ENCODE peak calls at places on chromosome 1, in five cellular contexts. One of them, this sample, is unnamed.

GRCh38 chr1:154865442-154866256 is 4.4 kb downstream of the KCNN3 start:
- DNase-seq in K562: no peak
- DNase-seq in A549: no peak
- DNase-seq in GM12878: no peak
- DNase-seq in HepG2: no peak
- DNase-seq in this sample: no peak

GRCh38 chr1:34684246-34684645 is 70.6 kb upstream of the GJB5 start:
- DNase-seq in K562: no peak
- DNase-seq in A549: no peak
- DNase-seq in GM12878: no peak
- DNase-seq in HepG2: no peak
- DNase-seq in this sample: peak; percentile 74

GRCh38 chr1:152111515-152111968 is 3.7 kb downstream of the TCHH start:
- DNase-seq in K562: no peak
- DNase-seq in A549: no peak
- DNase-seq in GM12878: no peak
- DNase-seq in HepG2: no peak
- DNase-seq in this sample: peak; percentile 77

GRCh38 chr1:109864063-109864822 is 46.4 kb upstream of the CSF1 start:
- DNase-seq in K562: peak; percentile 42
- DNase-seq in A549: no peak
- DNase-seq in GM12878: no peak
- DNase-seq in HepG2: no peak
- DNase-seq in this sample: peak; percentile 33

GRCh38 chr1:197272791-197273190 is 4.7 kb downstream of the CRB1 start:
- DNase-seq in K562: no peak
- DNase-seq in A549: no peak
- DNase-seq in GM12878: no peak
- DNase-seq in HepG2: no peak
- DNase-seq in this sample: no peak

GRCh38 chr1:110783292-110783918 is 89.5 kb upstream of the CD53 start:
- DNase-seq in K562: peak; percentile 72
- DNase-seq in A549: peak; percentile 43
- DNase-seq in GM12878: no peak
- DNase-seq in HepG2: peak; percentile 47
- DNase-seq in this sample: peak; percentile 72

GRCh38 chr1:241934843-241935242 is 22.7 kb upstream of the BECN2 start:
- DNase-seq in K562: no peak
- DNase-seq in A549: no peak
- DNase-seq in GM12878: no peak
- DNase-seq in HepG2: no peak
- DNase-seq in this sample: no peak

GRCh38 chr1:101976161-101976560 is 20.6 kb downstream of the OLFM3 start:
- DNase-seq in K562: no peak
- DNase-seq in A549: no peak
- DNase-seq in GM12878: no peak
- DNase-seq in HepG2: no peak
- DNase-seq in this sample: no peak

GRCh38 chr1:240691521-240692338 is 79.8 kb upstream of the GREM2 start:
- DNase-seq in K562: no peak
- DNase-seq in A549: peak; percentile 26
- DNase-seq in GM12878: no peak
- DNase-seq in HepG2: peak; percentile 5
- DNase-seq in this sample: peak; percentile 80
- TF ChIP-seq CTCF in K562: peak; percentile 27
- TF ChIP-seq CTCF in A549: peak; percentile 68
- TF ChIP-seq CTCF in GM12878: peak; percentile 25
- TF ChIP-seq CTCF in HepG2: peak; percentile 82
- TF ChIP-seq CTCF in this sample: peak; percentile 95

GRCh38 chr1:208775841-208776240 is 531.7 kb upstream of the PLXNA2 start:
- DNase-seq in K562: no peak
- DNase-seq in A549: no peak
- DNase-seq in GM12878: no peak
- DNase-seq in HepG2: no peak
- DNase-seq in this sample: no peak

GRCh38 chr1:208778417-208778816 is 534.2 kb upstream of the PLXNA2 start:
- DNase-seq in K562: no peak
- DNase-seq in A549: no peak
- DNase-seq in GM12878: no peak
- DNase-seq in HepG2: no peak
- DNase-seq in this sample: no peak

DNA sequence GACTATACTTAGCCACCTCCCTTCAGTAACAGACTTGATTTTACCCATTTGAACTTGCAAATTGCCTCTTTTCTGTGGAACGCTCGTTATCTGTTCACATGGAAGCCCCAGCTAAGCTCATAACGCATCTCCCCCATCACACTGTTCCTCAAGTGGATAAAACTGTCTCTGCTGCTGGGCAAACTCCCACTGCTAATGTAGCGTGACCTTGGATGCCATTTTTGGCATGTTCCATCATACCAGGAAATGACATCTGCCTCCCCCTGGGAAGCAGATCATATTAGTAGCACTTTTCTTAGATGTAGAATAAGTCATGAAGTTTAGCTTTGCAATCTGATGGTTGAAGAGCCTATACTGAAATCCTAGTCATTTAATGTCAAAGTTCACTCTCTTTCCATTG is 528.7 kb upstream of the PLXNA2 start:
- DNase-seq in K562: no peak
- DNase-seq in A549: no peak
- DNase-seq in GM12878: no peak
- DNase-seq in HepG2: no peak
- DNase-seq in this sample: no peak
- TF ChIP-seq JUNB in K562: no peak
- TF ChIP-seq JUNB in A549: no peak
- TF ChIP-seq JUNB in GM12878: no peak
- TF ChIP-seq JUNB in HepG2: no peak
- TF ChIP-seq JUNB in this sample: no peak

GRCh38 chr1:206504363-206504713 is 3.0 kb upstream of the RASSF5 start:
- DNase-seq in K562: no peak
- DNase-seq in A549: no peak
- DNase-seq in GM12878: no peak
- DNase-seq in HepG2: no peak
- DNase-seq in this sample: no peak
- H3K4me1 ChIP-seq in K562: peaks cover 52% of the 10 kb centered on the region
- H3K4me1 ChIP-seq in A549: peaks cover 26% of the 10 kb centered on the region
- H3K4me1 ChIP-seq in GM12878: peaks cover 41% of the 10 kb centered on the region
- H3K4me1 ChIP-seq in HepG2: peaks cover 37% of the 10 kb centered on the region
- H3K4me1 ChIP-seq in this sample: peaks cover 8% of the 10 kb centered on the region

GRCh38 chr1:229843627-229844238 is 217.7 kb downstream of the URB2 start:
- DNase-seq in K562: peak; percentile 26
- DNase-seq in A549: peak; percentile 44
- DNase-seq in GM12878: no peak
- DNase-seq in HepG2: peak; percentile 3
- DNase-seq in this sample: no peak
- TF ChIP-seq CTCF in K562: peak; percentile 52
- TF ChIP-seq CTCF in A549: no peak
- TF ChIP-seq CTCF in GM12878: peak; percentile 22
- TF ChIP-seq CTCF in HepG2: peak; percentile 54
- TF ChIP-seq CTCF in this sample: no peak

DNA sequence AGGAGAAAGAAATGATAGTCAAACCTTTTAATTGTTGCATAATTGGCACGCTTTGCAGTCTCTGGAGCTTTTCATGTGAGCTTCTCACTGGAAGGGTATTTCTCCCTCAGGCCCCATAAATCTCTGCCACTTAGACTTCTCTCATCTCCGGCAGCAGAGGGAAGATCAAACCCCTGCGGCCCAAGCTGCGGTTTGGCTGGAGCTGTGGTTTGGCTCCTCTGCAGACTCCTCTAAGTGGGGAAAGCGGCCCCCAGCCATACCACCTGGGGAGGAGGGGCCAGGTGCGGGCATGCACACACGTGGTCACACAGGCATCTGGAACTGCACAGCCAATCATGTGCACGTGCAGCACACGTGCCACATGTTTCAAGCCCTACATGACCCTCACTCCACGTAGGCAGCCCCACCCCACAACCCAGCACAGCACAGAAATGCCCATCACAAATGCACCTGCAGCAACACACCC is 58.3 kb downstream of the UBE2T start:
- DNase-seq in K562: no peak
- DNase-seq in A549: peak; percentile 28
- DNase-seq in GM12878: no peak
- DNase-seq in HepG2: no peak
- DNase-seq in this sample: no peak
- TF ChIP-seq JUNB in K562: no peak
- TF ChIP-seq JUNB in A549: no peak
- TF ChIP-seq JUNB in GM12878: no peak
- TF ChIP-seq JUNB in HepG2: no peak
- TF ChIP-seq JUNB in this sample: no peak

DNA sequence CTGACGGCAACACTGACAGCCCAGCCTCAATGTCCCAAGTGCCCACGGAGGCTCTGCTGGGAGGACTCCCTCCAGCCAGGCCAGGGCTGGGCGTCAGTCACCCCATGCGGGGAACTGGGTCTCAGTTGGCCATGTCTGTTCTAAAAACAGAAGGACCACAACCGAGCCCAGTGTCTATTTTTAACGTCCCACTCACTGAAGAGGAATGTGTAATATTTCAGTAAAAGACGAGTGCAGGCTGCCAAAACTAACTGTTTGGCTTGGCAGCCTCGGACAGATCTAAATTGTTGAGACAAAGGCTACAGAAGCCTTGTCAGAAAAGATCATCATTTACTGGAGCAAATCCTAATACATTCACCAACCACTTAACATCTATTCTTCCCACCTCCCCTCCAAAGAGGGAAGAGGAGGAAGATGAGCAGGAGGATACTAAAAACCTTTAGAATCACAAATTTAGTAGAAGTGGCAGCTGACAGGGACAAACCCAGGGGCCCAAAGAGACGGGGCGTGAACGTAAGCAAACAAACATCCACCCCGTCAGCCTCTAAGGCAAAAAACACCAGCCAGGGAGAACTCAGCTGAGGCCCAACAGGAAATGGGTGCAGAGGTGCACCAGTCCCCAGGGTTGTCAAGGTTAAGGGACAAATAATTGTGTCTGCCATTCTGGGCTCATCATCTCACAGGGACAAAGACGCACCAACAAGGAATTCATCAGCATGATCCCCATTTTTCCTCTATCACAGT is 18.7 kb downstream of the C1orf198 start:
- DNase-seq in K562: no peak
- DNase-seq in A549: no peak
- DNase-seq in GM12878: no peak
- DNase-seq in HepG2: no peak
- DNase-seq in this sample: no peak
- H3K4me1 ChIP-seq in K562: no peaks in the 10 kb centered on the region
- H3K4me1 ChIP-seq in A549: peaks cover 24% of the 10 kb centered on the region
- H3K4me1 ChIP-seq in GM12878: no peaks in the 10 kb centered on the region
- H3K4me1 ChIP-seq in HepG2: no peaks in the 10 kb centered on the region
- H3K4me1 ChIP-seq in this sample: peaks cover 4% of the 10 kb centered on the region

GRCh38 chr1:54714881-54715492 is 674 bp upstream of the TTC4 start:
- DNase-seq in K562: no peak
- DNase-seq in A549: no peak
- DNase-seq in GM12878: no peak
- DNase-seq in HepG2: no peak
- DNase-seq in this sample: no peak

GRCh38 chr1:54711536-54711935 is 4.1 kb upstream of the TTC4 start:
- DNase-seq in K562: no peak
- DNase-seq in A549: no peak
- DNase-seq in GM12878: no peak
- DNase-seq in HepG2: no peak
- DNase-seq in this sample: no peak

GRCh38 chr1:54710841-54711240 is 4.8 kb upstream of the TTC4 start:
- DNase-seq in K562: no peak
- DNase-seq in A549: no peak
- DNase-seq in GM12878: no peak
- DNase-seq in HepG2: no peak
- DNase-seq in this sample: no peak

GRCh38 chr1:54716299-54717047 is 812 bp downstream of the TTC4 start:
- DNase-seq in K562: peak; percentile 41
- DNase-seq in A549: no peak
- DNase-seq in GM12878: peak; percentile 5
- DNase-seq in HepG2: no peak
- DNase-seq in this sample: no peak

DNA sequence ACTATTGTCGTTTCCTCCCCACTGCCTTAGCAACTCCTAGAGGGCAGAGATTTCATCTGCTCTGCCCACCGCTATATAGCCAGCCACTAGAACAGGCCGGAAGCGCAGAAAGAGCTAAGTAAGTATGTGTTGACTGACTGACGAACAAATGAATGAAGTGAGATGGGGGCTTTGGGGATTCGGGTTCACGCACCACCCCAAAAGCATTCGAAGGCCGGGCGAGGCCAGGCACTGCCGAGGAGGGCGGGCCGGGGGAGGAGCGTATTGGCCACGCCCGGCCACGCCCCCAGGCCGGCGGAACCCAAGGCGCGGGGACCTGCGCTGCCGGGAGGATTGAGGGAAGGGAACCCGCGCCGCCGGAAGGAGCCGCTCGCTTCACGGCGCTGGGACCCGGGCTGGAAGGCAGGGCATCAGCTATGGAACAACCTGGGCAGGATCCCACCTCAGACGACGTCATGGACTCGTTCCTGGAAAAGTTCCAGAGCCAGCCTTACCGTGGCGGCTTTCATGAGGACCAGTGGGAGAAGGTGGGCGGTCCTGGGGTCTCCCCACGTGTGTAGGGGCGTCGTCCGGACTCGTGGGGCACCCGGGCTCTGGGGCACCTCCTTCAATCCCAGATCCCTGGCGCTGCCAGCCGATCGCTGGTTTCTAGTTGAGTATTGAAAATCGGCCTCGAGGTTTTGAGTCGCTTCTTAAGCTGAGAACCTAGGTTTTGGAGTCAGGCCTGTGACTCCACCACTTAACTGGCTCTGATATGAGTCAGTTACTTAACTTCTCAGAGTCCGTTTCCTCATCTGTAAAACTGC is at the start of gene TTC4:
- DNase-seq in K562: peak; percentile 97
- DNase-seq in A549: peak; percentile 56
- DNase-seq in GM12878: peak; percentile 40
- DNase-seq in HepG2: peak; percentile 66
- DNase-seq in this sample: peak; percentile 93
- TF ChIP-seq CTCF in K562: peak; percentile 17
- TF ChIP-seq CTCF in A549: no peak
- TF ChIP-seq CTCF in GM12878: no peak
- TF ChIP-seq CTCF in HepG2: peak; percentile 47
- TF ChIP-seq CTCF in this sample: no peak

This sample was measured in GM23338.